ENCODE peak calls at places on chromosomes 2 and 18, in four cellular contexts. N is uterus, L is thoracic aorta, D is GM23248. H is an unnamed sample.

GRCh38 chr18:73992242-73993022 is 155.2 kb downstream of the FBXO15 start:
- DNase-seq in L (no peak), D (no peak), N (no peak), H (no peak)

GRCh38 chr2:238989484-238989883 is 141.6 kb downstream of the TWIST2 start:
- DNase-seq in D (no peak), L (no peak), N (no peak), H (no peak)

GRCh38 chr18:4755848-4756247 is 300.7 kb upstream of the DLGAP1 start:
- DNase-seq in D (no peak), N (no peak), L (no peak), H (no peak)

GRCh38 chr2:164840930-164841718 is 499 bp downstream of the COBLL1 start:
- DNase-seq in D (peak; percentile 77), N (peak; percentile 60), L (peak; percentile 12), H (peak; percentile 85)

GRCh38 chr18:8800445-8800844 is 95.1 kb downstream of the MTCL1 start:
- DNase-seq in N (no peak), D (peak; percentile 99), L (no peak), H (peak; percentile 77)

GRCh38 chr2:10236571-10237391 is 65.9 kb upstream of the HPCAL1 start:
- DNase-seq in D (no peak), L (no peak), N (peak; percentile 6), H (no peak)

GRCh38 chr2:39737661-39738060 is 41.4 kb downstream of the THUMPD2 start:
- DNase-seq in D (peak; percentile 23), L (peak; percentile 56), N (peak; percentile 31), H (peak; percentile 59)

GRCh38 chr2:8677646-8678592 is 3.9 kb upstream of the ID2 start:
- DNase-seq in L (no peak), N (peak; percentile 56), D (peak; percentile 82), H (peak; percentile 89)

GRCh38 chr2:215619989-215620388 is 184.1 kb upstream of the FN1 start:
- DNase-seq in D (peak; percentile 34), N (no peak), L (no peak), H (no peak)

GRCh38 chr2:39724828-39725144 is 54.3 kb downstream of the THUMPD2 start:
- DNase-seq in D (no peak), L (no peak), N (no peak), H (no peak)

GRCh38 chr2:175605989-175606841 is 395.9 kb downstream of the LNPK start:
- DNase-seq in L (no peak), D (peak; percentile 61), N (no peak), H (peak; percentile 41)

GRCh38 chr18:69088971-69089370 is 291.1 kb downstream of the CCDC102B start:
- DNase-seq in L (no peak), D (no peak), N (no peak), H (no peak)

GRCh38 chr18:34591920-34592444 is 118.1 kb upstream of the DTNA start:
- DNase-seq in N (no peak), D (no peak), L (no peak), H (no peak)

GRCh38 chr2:95728878-95729511 is 137.2 kb downstream of the TRIM43 start:
- DNase-seq in N (peak; percentile 64), L (peak; percentile 3), D (peak; percentile 91), H (peak; percentile 86)

GRCh38 chr2:134745023-134745422 is 26.2 kb upstream of the TMEM163 start:
- DNase-seq in N (no peak), D (no peak), L (no peak), H (no peak)

GRCh38 chr18:12645751-12646203 is 12.1 kb downstream of the SPIRE1 start:
- DNase-seq in N (peak; percentile 39), L (no peak), D (peak; percentile 46), H (peak; percentile 31)

GRCh38 chr2:216775043-216775453 is 79.7 kb upstream of the IGFBP5 start:
- DNase-seq in D (peak; percentile 97), L (peak; percentile 71), N (peak; percentile 73), H (no peak)

GRCh38 chr2:9885036-9885684 is 41.9 kb downstream of the TAF1B start:
- DNase-seq in L (no peak), D (peak; percentile 46), N (no peak), H (no peak)

GRCh38 chr2:138275881-138276280 is 225.7 kb upstream of the SPOPL start:
- DNase-seq in D (peak; percentile 58), L (no peak), N (no peak), H (no peak)

GRCh38 chr2:69280017-69280671 is 106.9 kb downstream of the GFPT1 start:
- DNase-seq in N (no peak), L (no peak), D (peak; percentile 37), H (peak; percentile 17)

DNA sequence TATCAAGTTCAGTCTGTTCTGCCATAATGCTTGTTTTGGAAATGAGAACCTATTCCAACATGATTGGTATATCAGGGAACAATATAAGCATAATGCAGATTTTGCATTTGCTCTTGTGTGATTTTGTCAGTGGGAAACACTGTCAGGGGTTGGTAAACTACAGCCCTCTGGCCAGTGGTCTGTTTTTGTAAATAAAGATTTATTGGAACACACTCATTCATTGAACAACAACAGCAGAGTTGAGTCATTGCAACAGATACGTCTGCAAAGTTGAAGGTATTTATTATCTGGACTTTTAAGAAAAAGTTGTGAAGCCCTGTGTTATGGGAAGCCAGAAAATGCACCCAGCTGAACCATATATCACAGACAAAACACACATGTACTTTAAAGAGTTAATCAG is 83.1 kb downstream of the MCFD2 start:
- DNase-seq in N (no peak), D (no peak), L (no peak), H (no peak)
- H3K4me1 ChIP-seq in N (no peaks in the 10 kb centered on the region), D (peaks cover 63% of the 10 kb centered on the region), L (peaks cover 13% of the 10 kb centered on the region), H (no peaks in the 10 kb centered on the region)

DNA sequence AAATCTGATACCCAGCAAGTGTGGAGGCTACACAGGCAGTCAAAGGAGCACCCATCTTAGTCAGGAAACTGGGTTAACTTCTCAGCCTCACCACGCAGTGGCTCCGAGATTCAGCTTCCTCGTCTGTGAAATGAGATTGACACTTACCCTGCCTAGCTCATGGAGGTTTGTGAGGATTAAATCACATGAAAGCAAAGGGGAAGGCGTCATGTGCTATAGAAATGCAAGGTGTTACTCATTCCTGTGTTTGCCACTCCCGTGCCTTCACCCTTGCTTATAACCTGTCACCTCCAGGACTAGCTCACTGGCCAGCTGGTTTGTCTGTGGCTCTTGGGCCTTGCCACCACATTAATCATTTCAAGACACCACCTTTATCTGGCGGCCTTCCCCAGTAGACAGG is 118.9 kb upstream of the FOSL2 start:
- DNase-seq in N (no peak), L (no peak), D (no peak), H (no peak)
- H3K4me1 ChIP-seq in N (no peaks in the 10 kb centered on the region), L (peaks cover 38% of the 10 kb centered on the region), D (peaks cover 45% of the 10 kb centered on the region), H (peaks cover 13% of the 10 kb centered on the region)

GRCh38 chr2:38683766-38684165 is 17.9 kb downstream of the GALM start:
- DNase-seq in L (no peak), D (no peak), N (no peak), H (no peak)

GRCh38 chr2:38676681-38677080 is 10.8 kb downstream of the GALM start:
- DNase-seq in N (no peak), L (no peak), D (no peak), H (no peak)

GRCh38 chr2:38685116-38685735 is 19.3 kb downstream of the GALM start:
- DNase-seq in N (no peak), L (no peak), D (no peak), H (no peak)

DNA sequence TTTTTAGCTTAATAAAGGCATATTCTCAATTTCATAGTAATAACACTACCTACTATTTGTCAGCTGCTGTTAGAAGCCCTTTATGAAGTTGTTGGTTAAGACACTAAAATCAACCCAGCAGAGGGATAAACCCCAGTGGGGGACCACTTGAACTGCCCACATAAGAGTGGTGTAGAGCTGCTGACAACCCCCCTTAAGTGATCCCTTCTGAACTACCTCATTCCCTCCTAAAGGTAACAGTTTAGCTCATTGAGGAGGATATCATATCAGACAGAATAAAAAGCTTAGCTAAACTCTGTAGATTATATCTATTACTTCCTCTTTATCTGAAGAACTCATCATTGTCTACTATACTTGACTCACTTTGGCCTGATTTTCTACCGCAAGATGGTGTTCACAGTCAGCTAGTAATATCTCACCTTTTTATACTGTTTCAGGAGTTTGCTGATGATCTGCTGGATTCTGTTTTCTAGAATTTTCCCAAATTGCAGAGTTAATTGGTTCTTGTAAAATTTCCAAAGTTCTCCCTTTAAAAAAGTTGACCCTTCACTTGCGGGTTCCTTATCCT is 16.2 kb downstream of the GALM start:
- DNase-seq in D (no peak), L (no peak), N (no peak), H (no peak)
- H3K4me1 ChIP-seq in D (no peaks in the 10 kb centered on the region), L (no peaks in the 10 kb centered on the region), N (no peaks in the 10 kb centered on the region), H (no peaks in the 10 kb centered on the region)

GRCh38 chr2:46383784-46384456 is 86.7 kb downstream of the EPAS1 start:
- DNase-seq in N (no peak), D (no peak), L (no peak), H (no peak)

GRCh38 chr2:46383113-46383395 is 85.8 kb downstream of the EPAS1 start:
- DNase-seq in L (no peak), D (no peak), N (no peak), H (no peak)

GRCh38 chr2:46381263-46381849 is 84.1 kb downstream of the EPAS1 start:
- DNase-seq in N (no peak), L (no peak), D (peak; percentile 22), H (no peak)

GRCh38 chr2:46381871-46382270 is 84.7 kb downstream of the EPAS1 start:
- DNase-seq in N (no peak), L (no peak), D (no peak), H (no peak)

GRCh38 chr2:46382331-46383112 is 85.3 kb downstream of the EPAS1 start:
- DNase-seq in L (no peak), D (no peak), N (no peak), H (no peak)
- H3K4me1 ChIP-seq in L (peaks cover 44% of the 10 kb centered on the region), D (peaks cover 17% of the 10 kb centered on the region), N (no peaks in the 10 kb centered on the region), H (no peaks in the 10 kb centered on the region)

DNA sequence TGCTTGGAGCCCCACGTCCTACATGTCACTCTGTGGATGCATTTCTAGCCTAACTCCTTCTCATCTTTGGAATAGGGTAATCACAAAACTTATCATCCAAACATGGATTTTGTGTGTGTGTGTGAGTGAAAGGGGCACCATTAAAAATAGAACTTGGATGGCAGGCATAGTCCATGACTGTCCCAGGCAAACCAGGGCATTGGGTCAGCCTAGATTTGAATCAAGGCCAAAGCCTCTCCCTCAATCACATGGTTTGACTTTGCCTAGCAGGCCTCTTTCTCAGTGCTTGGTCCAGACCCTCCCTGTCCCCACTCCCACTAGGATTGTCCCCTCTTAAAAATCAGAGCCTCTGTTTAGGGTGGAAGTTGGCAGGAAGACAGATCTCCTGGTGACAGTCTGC is 67.4 kb upstream of the BCL2L11 start:
- DNase-seq in N (no peak), D (no peak), L (no peak), H (no peak)
- H3K4me1 ChIP-seq in N (no peaks in the 10 kb centered on the region), D (no peaks in the 10 kb centered on the region), L (no peaks in the 10 kb centered on the region), H (no peaks in the 10 kb centered on the region)

GRCh38 chr2:28702415-28702859 is 49.2 kb upstream of the PPP1CB start:
- DNase-seq in D (no peak), L (no peak), N (no peak), H (no peak)

GRCh38 chr2:28704621-28705020 is 47.0 kb upstream of the PPP1CB start:
- DNase-seq in L (no peak), D (no peak), N (no peak), H (no peak)

GRCh38 chr2:28705743-28706142 is 45.9 kb upstream of the PPP1CB start:
- DNase-seq in L (no peak), D (no peak), N (no peak), H (no peak)

GRCh38 chr2:28698545-28698944 is 53.1 kb upstream of the PPP1CB start:
- DNase-seq in N (no peak), D (no peak), L (no peak), H (no peak)

GRCh38 chr2:28702887-28703286 is 48.7 kb upstream of the PPP1CB start:
- DNase-seq in D (no peak), L (no peak), N (no peak), H (no peak)
- H3K4me1 ChIP-seq in D (no peaks in the 10 kb centered on the region), L (peaks cover 27% of the 10 kb centered on the region), N (no peaks in the 10 kb centered on the region), H (no peaks in the 10 kb centered on the region)

GRCh38 chr2:144516981-144517824 is 2.7 kb downstream of the ZEB2 start:
- DNase-seq in D (peak; percentile 98), N (peak; percentile 53), L (no peak), H (peak; percentile 66)
- H3K4me1 ChIP-seq in D (peaks cover 43% of the 10 kb centered on the region), N (no peaks in the 10 kb centered on the region), L (peaks cover 21% of the 10 kb centered on the region), H (peaks cover 72% of the 10 kb centered on the region)

H was measured in GM23338.